ENCODE peak calls at places on chromosomes 13 and 19, in four cellular contexts. G, O, Q and Z are unnamed samples.

GRCh38 chr19:29887498-29887897 is 54.5 kb upstream of the URI1 start:
- DNase-seq in G (no peak), O (no peak), Q (no peak), Z (no peak)

GRCh38 chr19:58477130-58477529 is 978 bp downstream of the ZNF446 start:
- DNase-seq in G (no peak), O (no peak), Q (no peak), Z (no peak)

GRCh38 chr13:113406321-113407102 is 42.6 kb upstream of the GRTP1 start:
- DNase-seq in G (no peak), O (peak), Q (no peak), Z (no peak)

GRCh38 chr19:46205183-46205984 is 24.2 kb upstream of the IGFL1 start:
- DNase-seq in G (no peak), O (no peak), Q (no peak), Z (no peak)

GRCh38 chr13:113903361-113903760 is 39.5 kb upstream of the GAS6 start:
- DNase-seq in G (no peak), O (no peak), Q (no peak), Z (no peak)

GRCh38 chr19:6489278-6490061 is 7.9 kb upstream of the DENND1C start:
- DNase-seq in G (no peak), O (no peak), Q (no peak), Z (no peak)

GRCh38 chr19:11479470-11480080 is 1.3 kb downstream of the ELAVL3 start:
- DNase-seq in G (peak), O (no peak), Q (peak), Z (peak)

GRCh38 chr19:40982594-40983101 is 8.4 kb upstream of the CYP2B6 start:
- DNase-seq in G (no peak), O (no peak), Q (peak), Z (no peak)

GRCh38 chr19:53989600-53990533 is 1.6 kb upstream of the CACNG6 start:
- DNase-seq in G (no peak), O (no peak), Q (peak), Z (peak)

GRCh38 chr19:3100747-3101730 is 6.9 kb downstream of the GNA11 start:
- DNase-seq in G (no peak), O (no peak), Q (no peak), Z (no peak)

GRCh38 chr13:73467103-73467502 is 408.3 kb downstream of the KLF5 start:
- DNase-seq in G (no peak), O (peak), Q (no peak), Z (no peak)

GRCh38 chr19:13401388-13401787 is 104.9 kb downstream of the CACNA1A start:
- DNase-seq in G (no peak), O (peak), Q (peak), Z (peak)

GRCh38 chr13:97574926-97575325 is 141.0 kb downstream of the RAP2A start:
- DNase-seq in G (peak), O (peak), Q (peak), Z (peak)

GRCh38 chr19:3068071-3068470 is 5.8 kb upstream of the TLE5 start:
- DNase-seq in G (no peak), O (no peak), Q (no peak), Z (no peak)

GRCh38 chr19:29528946-29529645 is 3.3 kb downstream of the VSTM2B start:
- DNase-seq in G (no peak), O (no peak), Q (no peak), Z (no peak)

GRCh38 chr19:6772866-6773322 is 386 bp downstream of the VAV1 start:
- DNase-seq in G (no peak), O (no peak), Q (no peak), Z (no peak)